ENCODE peak calls at places on chromosomes 2 and 18, in eight cellular contexts. Q, X, F, N, I, T, O and E are unnamed samples.

GRCh38 chr2:134372611-134373131 is 118.8 kb downstream of the MGAT5 start:
- DNase-seq in I (peak), F (peak), T (peak), Q (no peak), O (peak), X (peak), N (no peak), E (no peak)

GRCh38 chr2:45938649-45939511 is 287.4 kb downstream of the PRKCE start:
- DNase-seq in T (peak), N (no peak), O (peak), X (peak), I (peak), F (peak), Q (peak), E (peak)

GRCh38 chr2:3451926-3452671 is 67.2 kb downstream of the ADI1 start:
- DNase-seq in Q (no peak), F (no peak), X (peak), N (no peak), T (no peak), I (peak), O (no peak), E (no peak)

GRCh38 chr2:221289389-221289788 is 282.7 kb downstream of the EPHA4 start:
- DNase-seq in N (no peak), F (no peak), I (peak), Q (no peak), O (no peak), X (no peak), T (no peak), E (no peak)

GRCh38 chr2:127128508-127128907 is 21.6 kb upstream of the BIN1 start:
- DNase-seq in Q (peak), F (no peak), T (no peak), I (no peak), X (no peak), N (no peak), O (no peak), E (no peak)

GRCh38 chr2:149315461-149315860 is 14.9 kb upstream of the LYPD6 start:
- DNase-seq in N (no peak), F (no peak), O (no peak), I (no peak), T (no peak), X (no peak), Q (no peak), E (no peak)

GRCh38 chr2:133333189-133333588 is 235.1 kb downstream of the NCKAP5 start:
- DNase-seq in F (peak), Q (no peak), X (no peak), N (no peak), T (no peak), O (no peak), I (peak), E (no peak)

GRCh38 chr18:13447621-13448020 is 229.1 kb downstream of the LDLRAD4 start:
- DNase-seq in F (peak), T (peak), N (no peak), Q (peak), I (peak), X (peak), O (no peak), E (no peak)

GRCh38 chr2:25115249-25115883 is 53.0 kb downstream of the POMC start:
- DNase-seq in Q (no peak), N (no peak), T (no peak), I (no peak), F (no peak), O (no peak), X (no peak), E (no peak)

GRCh38 chr2:73268831-73269685 is 15.2 kb downstream of the FBXO41 start:
- DNase-seq in O (no peak), T (no peak), Q (peak), I (no peak), X (peak), N (no peak), F (no peak), E (no peak)
- TF ChIP-seq CTCF in O (peak), T (no peak), Q (peak), I (no peak), X (peak), N (peak), F (no peak), E (no peak)

GRCh38 chr2:197356136-197356535 is 45.6 kb upstream of the ANKRD44 start:
- DNase-seq in X (peak), F (peak), N (no peak), I (no peak), Q (no peak), O (no peak), T (no peak), E (no peak)
- TF ChIP-seq CTCF in X (peak), F (peak), N (peak), I (peak), Q (peak), O (peak), T (peak), E (peak)

DNA sequence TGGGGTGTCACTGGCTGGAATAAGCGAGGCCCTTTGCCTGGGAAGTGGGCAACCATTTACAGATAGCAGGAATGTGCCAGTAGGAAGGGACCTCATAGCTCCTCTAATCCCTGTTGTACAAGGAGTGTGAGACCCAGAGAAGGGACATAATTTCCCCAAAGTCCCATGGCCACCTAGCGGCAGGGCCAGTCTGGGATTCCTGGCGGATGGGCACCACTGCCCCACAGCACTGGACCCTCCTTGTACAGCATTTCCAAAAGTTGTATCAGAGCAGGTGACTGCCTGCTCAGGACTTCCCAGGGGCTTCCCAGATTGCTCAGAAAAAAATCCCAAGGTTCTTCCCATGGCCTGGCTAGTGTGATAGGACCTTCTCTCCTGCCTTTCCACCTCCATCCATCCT is 185.8 kb downstream of the GLI2 start:
- DNase-seq in T (no peak), O (no peak), N (no peak), F (no peak), I (no peak), Q (no peak), X (no peak), E (no peak)
- TF ChIP-seq CTCF in T (no peak), O (no peak), N (no peak), F (no peak), I (no peak), Q (no peak), X (no peak), E (no peak)

DNA sequence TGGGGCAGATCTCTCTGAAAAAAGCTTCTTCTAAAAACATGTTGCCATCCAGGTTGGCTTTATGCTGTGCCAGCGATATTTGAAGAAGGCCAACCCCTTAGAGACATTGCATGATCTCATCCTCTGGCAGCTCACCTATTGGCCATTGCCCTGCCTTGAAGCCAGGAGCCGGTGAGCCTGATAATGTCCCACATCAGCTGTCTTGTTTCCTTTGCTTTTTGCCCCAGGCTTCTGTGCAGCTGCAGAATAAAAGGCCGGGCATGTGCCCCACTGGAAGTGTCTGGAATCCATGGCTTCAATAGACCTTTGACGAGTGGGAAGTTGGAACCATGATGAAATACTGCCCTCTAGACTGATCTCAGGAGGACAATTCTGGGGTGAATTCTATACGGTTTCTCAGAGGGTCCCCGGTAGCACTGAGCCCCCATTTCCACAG is 523.5 kb upstream of the ZEB2 start:
- DNase-seq in I (no peak), X (no peak), T (no peak), Q (no peak), F (no peak), N (no peak), O (no peak), E (no peak)
- TF ChIP-seq CTCF in I (no peak), X (no peak), T (no peak), Q (no peak), F (no peak), N (no peak), O (no peak), E (no peak)

GRCh38 chr2:1588994-1589611 is 155.2 kb downstream of the PXDN start:
- DNase-seq in O (no peak), T (peak), N (no peak), I (no peak), X (peak), Q (no peak), F (no peak), E (no peak)
- TF ChIP-seq CTCF in O (no peak), T (peak), N (no peak), I (no peak), X (peak), Q (no peak), F (no peak), E (no peak)

GRCh38 chr2:152441961-152442360 is 107.0 kb downstream of the FMNL2 start:
- DNase-seq in F (no peak), I (no peak), O (no peak), Q (no peak), T (no peak), X (no peak), N (no peak), E (no peak)
- TF ChIP-seq CTCF in F (no peak), I (no peak), O (no peak), Q (no peak), T (no peak), X (no peak), N (no peak), E (no peak)

DNA sequence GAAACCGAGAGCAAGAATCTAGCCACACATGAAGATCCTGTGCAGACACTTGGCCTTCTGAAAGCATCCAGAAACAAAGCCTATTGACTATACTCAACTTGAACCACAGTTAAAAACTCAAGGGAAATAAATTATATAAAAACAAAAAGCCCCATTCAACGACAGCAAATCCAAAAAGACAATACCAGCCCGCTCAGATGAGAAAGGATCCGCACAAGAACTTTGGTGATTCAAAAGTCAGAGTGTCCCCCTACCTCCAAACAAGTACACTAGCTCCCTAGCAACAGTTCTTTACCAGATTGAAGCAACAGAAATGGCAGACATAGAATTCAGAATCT is 163.2 kb downstream of the WDPCP start:
- DNase-seq in N (no peak), I (no peak), T (no peak), X (no peak), O (no peak), F (no peak), Q (no peak), E (no peak)
- TF ChIP-seq CTCF in N (no peak), I (no peak), T (no peak), X (no peak), O (no peak), F (no peak), Q (no peak), E (no peak)

DNA sequence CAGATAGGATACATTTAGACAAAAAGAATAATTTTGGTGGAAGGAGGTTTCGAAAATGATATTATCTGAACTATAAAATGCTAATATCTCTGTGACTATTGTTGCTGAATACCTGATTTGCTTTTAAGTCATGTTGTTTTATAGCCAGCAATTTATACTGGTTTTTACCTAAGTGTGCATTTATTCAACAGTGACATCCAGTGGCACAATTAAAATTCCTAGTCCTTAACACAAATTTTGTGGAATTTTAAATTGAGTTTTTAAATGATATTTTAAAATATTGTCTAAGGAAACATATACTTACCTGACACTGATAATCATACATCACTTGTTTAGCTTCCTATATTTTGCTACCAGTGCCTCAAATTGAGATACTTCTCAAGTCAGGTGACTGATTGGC is 144.8 kb downstream of the ARHGAP28 start:
- DNase-seq in F (peak), O (no peak), I (no peak), X (peak), N (no peak), Q (no peak), T (peak), E (no peak)
- TF ChIP-seq CTCF in F (peak), O (no peak), I (no peak), X (peak), N (no peak), Q (no peak), T (peak), E (no peak)

DNA sequence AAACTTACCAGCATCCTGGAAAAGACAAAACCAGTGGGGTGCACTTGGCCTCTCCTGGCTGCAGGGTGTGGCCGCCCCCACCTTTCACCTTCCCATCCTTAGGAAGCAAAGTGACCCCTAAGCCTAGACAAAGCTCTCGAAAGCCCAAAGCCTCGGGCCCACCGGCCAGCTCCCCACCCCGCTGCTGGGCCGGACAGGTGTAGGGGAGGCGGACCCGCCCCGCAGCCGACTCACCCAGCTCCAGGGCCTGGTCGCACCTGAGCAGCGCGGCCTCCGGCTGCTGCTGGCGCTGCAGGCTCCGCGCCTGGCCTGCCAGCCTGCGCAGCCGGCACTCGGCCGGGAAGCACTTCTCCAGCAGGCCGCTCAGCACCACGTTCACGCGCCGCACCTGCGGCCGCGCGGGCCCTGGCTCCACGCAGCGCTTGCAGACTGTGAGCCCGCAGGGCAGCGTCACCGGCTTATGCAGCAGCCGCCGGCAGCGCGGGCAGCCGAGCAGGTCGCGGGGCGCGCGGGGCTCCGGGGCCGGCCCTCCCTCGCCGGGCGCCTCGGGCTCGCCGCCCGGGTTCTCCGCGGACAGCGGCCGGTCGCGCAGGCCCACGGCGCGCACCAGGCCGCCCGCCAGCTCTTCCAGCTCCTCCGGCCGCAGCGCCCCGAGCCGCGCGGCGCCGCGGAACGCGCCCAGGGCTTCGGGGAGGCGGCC is 970 bp downstream of the LONRF2 start:
- DNase-seq in O (no peak), Q (peak), T (peak), I (peak), N (peak), F (peak), X (peak), E (peak)
- TF ChIP-seq CTCF in O (peak), Q (peak), T (peak), I (no peak), N (peak), F (no peak), X (no peak), E (no peak)

DNA sequence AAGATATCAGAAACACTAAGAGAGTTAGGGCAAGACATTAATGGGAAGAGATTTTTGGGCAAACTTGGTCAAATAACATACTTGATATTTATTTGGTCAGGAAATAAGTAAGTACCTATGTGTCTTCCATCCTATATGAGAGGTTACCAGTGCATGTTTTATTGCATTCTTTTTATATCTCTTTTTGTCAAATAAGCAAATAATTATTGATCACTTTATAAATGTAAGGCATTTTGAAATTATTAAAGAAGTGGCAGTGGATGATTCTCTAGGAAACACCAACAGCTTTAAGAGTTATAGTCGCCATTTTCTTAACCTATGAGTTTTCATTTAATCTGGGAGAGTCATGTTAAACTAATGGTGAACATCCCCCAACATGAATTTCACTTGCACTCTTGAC is 453.3 kb downstream of the MEIS1 start:
- DNase-seq in N (no peak), T (no peak), O (no peak), F (no peak), Q (no peak), I (no peak), X (no peak), E (no peak)
- TF ChIP-seq CTCF in N (no peak), T (no peak), O (no peak), F (no peak), Q (no peak), I (no peak), X (no peak), E (no peak)